ENCODE peak calls at places on chromosomes 6 and 20, in seven cellular contexts. T is HCT116, W is fibroblast of lung, G is GM23248, N is mammary epithelial cell, Q is Karpas-422, D is endothelial cell of umbilical vein. L is an unnamed sample.

GRCh38 chr6:87722831-87723726 is 21.0 kb upstream of the AKIRIN2 start:
- DNase-seq in T (peak; percentile 75), W (peak; percentile 97), G (peak; percentile 97), N (peak; percentile 98), Q (no peak), D (peak; percentile 51), L (peak; percentile 85)

GRCh38 chr6:158536891-158537798 is 22.7 kb upstream of the TMEM181 start:
- DNase-seq in T (peak; percentile 13), W (peak; percentile 61), G (peak; percentile 32), N (peak; percentile 25), Q (no peak), D (no peak), L (no peak)

GRCh38 chr20:45581702-45582101 is 2.6 kb upstream of the WFDC8 start:
- DNase-seq in T (no peak), W (peak; percentile 24), G (peak; percentile 44), N (no peak), Q (no peak), D (no peak), L (no peak)

GRCh38 chr6:10595731-10596664 is 74.8 kb downstream of the GCNT2 start:
- DNase-seq in T (no peak), W (peak; percentile 78), G (no peak), N (no peak), Q (peak; percentile 82), D (no peak), L (peak; percentile 10)

GRCh38 chr6:164507197-164507957 is 802.0 kb downstream of the C6orf118 start:
- DNase-seq in T (no peak), W (no peak), G (no peak), N (no peak), Q (peak; percentile 73), D (no peak), L (peak; percentile 76)

GRCh38 chr20:1817577-1818211 is 77.5 kb upstream of the SIRPA start:
- DNase-seq in T (no peak), W (no peak), G (no peak), N (no peak), Q (no peak), D (no peak), L (no peak)

GRCh38 chr6:131914967-131915751 is 36.0 kb downstream of the CCN2 start:
- DNase-seq in T (peak; percentile 68), W (peak; percentile 78), G (peak; percentile 84), N (peak; percentile 61), Q (peak; percentile 84), D (peak; percentile 79), L (peak; percentile 74)

GRCh38 chr6:71349395-71349794 is 60.8 kb downstream of the OGFRL1 start:
- DNase-seq in T (peak; percentile 16), W (peak; percentile 37), G (peak; percentile 63), N (no peak), Q (peak; percentile 78), D (peak; percentile 53), L (peak; percentile 39)

GRCh38 chr6:141955621-141956020 is 177.1 kb upstream of the GJE1 start:
- DNase-seq in T (no peak), W (no peak), G (no peak), N (no peak), Q (no peak), D (no peak), L (no peak)

GRCh38 chr6:28597924-28598323 is 72.2 kb downstream of the GPX5 start:
- DNase-seq in T (peak; percentile 42), W (peak; percentile 6), G (peak; percentile 17), N (no peak), Q (no peak), D (no peak), L (no peak)

GRCh38 chr20:8530022-8530421 is 398.0 kb downstream of the PLCB1 start:
- DNase-seq in T (no peak), W (no peak), G (peak; percentile 13), N (no peak), Q (no peak), D (no peak), L (no peak)

GRCh38 chr6:35484921-35485392 is 11.9 kb downstream of the TEAD3 start:
- DNase-seq in T (no peak), W (peak; percentile 48), G (peak; percentile 69), N (peak; percentile 73), Q (no peak), D (no peak), L (no peak)

GRCh38 chr20:59661141-59661540 is 56.8 kb downstream of the PHACTR3 start:
- DNase-seq in T (no peak), W (no peak), G (no peak), N (no peak), Q (no peak), D (no peak), L (no peak)

GRCh38 chr20:9200196-9200595 is 131.3 kb downstream of the PLCB4 start:
- DNase-seq in T (no peak), W (peak; percentile 64), G (peak; percentile 52), N (no peak), Q (no peak), D (no peak), L (no peak)

GRCh38 chr6:146287691-146288369 is 255.8 kb upstream of the RAB32 start:
- DNase-seq in T (no peak), W (peak; percentile 72), G (peak; percentile 37), N (no peak), Q (no peak), D (peak; percentile 13), L (no peak)

DNA sequence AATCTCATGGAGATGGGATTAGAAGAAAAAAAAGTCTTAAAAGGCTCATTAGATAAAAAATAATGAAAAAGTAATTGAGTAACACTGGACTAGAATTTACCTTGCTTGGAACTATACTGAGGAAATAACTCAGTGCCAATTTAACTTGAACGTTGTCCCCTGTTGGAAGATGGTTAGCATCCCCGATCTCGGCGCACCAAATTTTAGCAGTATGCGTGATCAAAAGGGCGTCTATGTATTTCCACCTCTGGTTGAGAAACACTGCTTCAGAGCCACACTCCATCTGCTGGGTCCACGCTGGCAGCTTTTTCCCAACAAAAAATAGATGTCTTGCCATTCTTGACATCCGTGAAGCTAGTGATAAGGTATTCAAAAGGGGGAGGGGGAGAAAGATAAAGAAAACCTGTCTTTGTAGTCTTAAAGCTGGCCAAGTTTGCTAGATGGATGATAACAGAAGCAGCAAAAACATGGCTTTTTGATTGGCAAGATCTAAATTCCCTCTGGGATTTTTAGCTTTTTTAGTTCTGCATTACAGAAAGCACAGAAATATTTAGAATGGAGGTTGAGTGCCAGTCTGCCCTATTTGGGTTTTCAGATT is 6.4 kb downstream of the HINT3 start:
- DNase-seq in T (no peak), W (no peak), G (no peak), N (no peak), Q (no peak), D (no peak), L (no peak)
- H3K79me2 ChIP-seq in T (no peaks in the 10 kb centered on the region), W (no peaks in the 10 kb centered on the region), G (peaks cover 15% of the 10 kb centered on the region), N (peaks cover 16% of the 10 kb centered on the region), Q (peaks cover 91% of the 10 kb centered on the region), D (no peaks in the 10 kb centered on the region), L (peaks cover 23% of the 10 kb centered on the region)

DNA sequence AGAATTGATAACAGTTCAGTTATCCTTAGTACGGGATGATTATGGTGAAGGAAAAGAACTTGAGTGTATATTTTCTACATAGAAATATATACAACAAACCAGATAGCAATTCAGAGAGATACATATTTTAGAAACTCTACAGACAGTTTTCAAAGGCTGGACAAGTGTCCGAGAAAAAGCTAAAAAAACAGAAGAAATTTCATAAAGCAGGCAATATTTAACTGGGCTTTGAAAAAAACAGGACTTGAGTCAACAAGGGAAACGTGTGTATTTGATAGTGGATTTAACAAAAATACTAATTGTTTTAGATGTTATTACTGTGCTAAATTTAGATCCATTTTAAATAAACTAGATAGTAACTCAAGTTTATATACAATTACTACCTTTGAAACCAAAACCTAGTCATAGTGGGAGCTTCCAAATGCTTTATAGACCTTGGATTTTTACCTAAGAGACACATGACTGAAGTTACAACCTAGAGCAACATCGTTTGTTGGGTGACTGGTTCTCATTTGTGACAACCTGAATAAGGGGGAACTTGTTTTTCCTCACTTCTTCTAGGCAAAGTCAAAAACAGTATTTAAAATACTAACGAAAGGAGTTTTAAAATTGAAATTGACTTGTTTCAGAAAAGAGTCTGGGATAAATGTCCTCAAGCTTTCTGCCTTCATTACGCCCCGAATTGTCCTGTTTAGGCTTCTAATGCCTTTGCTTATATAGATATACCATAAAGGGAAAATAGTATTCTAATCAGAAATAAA is 116.7 kb upstream of the PRSS16 start:
- DNase-seq in T (no peak), W (no peak), G (peak; percentile 12), N (peak; percentile 15), Q (peak; percentile 63), D (peak; percentile 7), L (peak; percentile 23)
- H3K36me3 ChIP-seq in T (no peaks in the 10 kb centered on the region), W (no peaks in the 10 kb centered on the region), G (no peaks in the 10 kb centered on the region), N (no peaks in the 10 kb centered on the region), Q (no peaks in the 10 kb centered on the region), D (no peaks in the 10 kb centered on the region), L (no peaks in the 10 kb centered on the region)

GRCh38 chr6:44108471-44108870 is 18.8 kb downstream of the MRPL14 start:
- DNase-seq in T (no peak), W (no peak), G (no peak), N (no peak), Q (no peak), D (no peak), L (no peak)

GRCh38 chr6:44110005-44110681 is 17.1 kb downstream of the MRPL14 start:
- DNase-seq in T (no peak), W (no peak), G (no peak), N (no peak), Q (no peak), D (no peak), L (peak; percentile 67)

GRCh38 chr6:44110966-44111365 is 16.3 kb downstream of the MRPL14 start:
- DNase-seq in T (no peak), W (no peak), G (no peak), N (no peak), Q (no peak), D (no peak), L (no peak)

GRCh38 chr6:44107017-44107416 is 20.2 kb downstream of the MRPL14 start:
- DNase-seq in T (no peak), W (no peak), G (no peak), N (no peak), Q (no peak), D (peak; percentile 69), L (no peak)

GRCh38 chr6:44109212-44109611 is 18.0 kb downstream of the MRPL14 start:
- DNase-seq in T (no peak), W (no peak), G (no peak), N (no peak), Q (no peak), D (no peak), L (no peak)
- H3K79me2 ChIP-seq in T (peaks cover 65% of the 10 kb centered on the region), W (peaks cover 2% of the 10 kb centered on the region), G (peaks cover 65% of the 10 kb centered on the region), N (peaks cover 89% of the 10 kb centered on the region), Q (peaks cover 53% of the 10 kb centered on the region), D (no peaks in the 10 kb centered on the region), L (peaks cover 51% of the 10 kb centered on the region)

GRCh38 chr6:7580537-7580926 is 9.5 kb upstream of the SNRNP48 start:
- DNase-seq in T (no peak), W (no peak), G (no peak), N (no peak), Q (no peak), D (no peak), L (no peak)

GRCh38 chr6:7579850-7580249 is 10.1 kb upstream of the SNRNP48 start:
- DNase-seq in T (no peak), W (no peak), G (no peak), N (no peak), Q (no peak), D (no peak), L (no peak)

GRCh38 chr6:7580927-7581618 is 8.9 kb upstream of the SNRNP48 start:
- DNase-seq in T (no peak), W (no peak), G (no peak), N (no peak), Q (no peak), D (no peak), L (no peak)

DNA sequence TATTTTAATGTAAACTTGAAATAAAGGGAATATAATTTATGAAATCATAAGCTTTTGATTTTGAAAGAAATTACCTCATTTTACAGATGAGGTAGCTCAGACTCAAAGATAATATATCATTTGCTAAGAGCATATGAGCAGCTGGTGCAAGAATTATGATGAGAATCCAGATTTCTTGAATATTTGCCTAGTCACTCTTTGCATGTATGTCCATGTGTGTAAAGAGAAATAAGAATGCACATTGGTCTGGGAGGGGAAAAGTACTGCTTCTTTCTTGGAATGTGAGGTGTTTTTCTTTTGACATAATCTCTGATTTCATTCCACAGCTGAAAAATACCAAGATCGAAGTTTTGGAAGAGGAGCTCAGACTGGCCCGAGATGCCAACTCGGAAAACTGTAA is 11.0 kb upstream of the SNRNP48 start:
- DNase-seq in T (no peak), W (no peak), G (no peak), N (no peak), Q (no peak), D (no peak), L (no peak)
- H3K36me3 ChIP-seq in T (peaks cover 90% of the 10 kb centered on the region), W (no peaks in the 10 kb centered on the region), G (peaks cover 93% of the 10 kb centered on the region), N (peaks cover 84% of the 10 kb centered on the region), Q (no peaks in the 10 kb centered on the region), D (no peaks in the 10 kb centered on the region), L (no peaks in the 10 kb centered on the region)

L was measured in MM.1S.